ENCODE peak calls at places on chromosomes 11 and 22, in six cellular contexts. S is ovary, R is fibroblast of pulmonary artery, E is right lobe of liver, Q is dorsolateral prefrontal cortex, I is psoas muscle. Z is an unnamed sample.

GRCh38 chr11:61586792-61587430 is 6.0 kb upstream of the SYT7 start:
- DNase-seq in I (no peak), S (no peak), E (no peak), R (no peak), Q (no peak), Z (no peak)

GRCh38 chr11:122850076-122850631 is 11.9 kb downstream of the CRTAM start:
- DNase-seq in S (no peak), E (no peak), Q (no peak), I (no peak), R (peak; percentile 15), Z (peak; percentile 38)

GRCh38 chr11:75714211-75714610 is 3.4 kb upstream of the MOGAT2 start:
- DNase-seq in Q (no peak), E (no peak), I (no peak), R (no peak), S (no peak), Z (no peak)

GRCh38 chr22:36110306-36110791 is 50.2 kb downstream of the APOL3 start:
- DNase-seq in E (no peak), R (peak; percentile 11), Q (peak; percentile 9), S (peak; percentile 42), I (no peak), Z (peak; percentile 32)

GRCh38 chr11:75766449-75767227 is 1.9 kb upstream of the DGAT2 start:
- DNase-seq in S (no peak), R (no peak), I (no peak), Q (no peak), E (peak; percentile 17), Z (no peak)

GRCh38 chr11:9657531-9657930 is 6.3 kb upstream of the SWAP70 start:
- DNase-seq in I (no peak), E (no peak), S (no peak), R (no peak), Q (no peak), Z (no peak)

GRCh38 chr11:36150986-36151385 is 138.2 kb downstream of the COMMD9 start:
- DNase-seq in I (no peak), S (no peak), R (peak; percentile 60), E (no peak), Q (no peak), Z (no peak)

GRCh38 chr22:23749747-23750373 is 1.1 kb downstream of the ZNF70 start:
- DNase-seq in Q (no peak), E (no peak), R (peak; percentile 33), S (no peak), I (no peak), Z (peak; percentile 24)

GRCh38 chr11:34633990-34634725 is 13.3 kb downstream of the EHF start:
- DNase-seq in S (no peak), R (peak; percentile 57), I (no peak), Q (no peak), E (no peak), Z (no peak)

GRCh38 chr11:79201637-79202347 is 239.0 kb downstream of the TENM4 start:
- DNase-seq in E (no peak), I (no peak), Q (no peak), R (no peak), S (no peak), Z (no peak)

GRCh38 chr22:23837496-23837859 is 1.3 kb downstream of the DERL3 start:
- DNase-seq in R (no peak), S (no peak), E (peak; percentile 54), I (peak; percentile 13), Q (no peak), Z (no peak)

GRCh38 chr11:72239296-72239848 is 4.6 kb downstream of the PHOX2A start:
- DNase-seq in E (peak; percentile 45), S (no peak), Q (no peak), I (peak; percentile 73), R (peak; percentile 43), Z (no peak)

GRCh38 chr11:97683733-97684132 is 1293.9 kb downstream of the JRKL start:
- DNase-seq in Q (no peak), E (no peak), I (no peak), R (no peak), S (no peak), Z (no peak)

GRCh38 chr11:126417463-126417862 is 62.0 kb downstream of the ST3GAL4 start:
- DNase-seq in E (no peak), R (no peak), I (no peak), S (no peak), Q (no peak), Z (no peak)

GRCh38 chr22:45575607-45576272 is 73.1 kb downstream of the FBLN1 start:
- DNase-seq in S (no peak), Q (no peak), E (peak; percentile 52), R (no peak), I (no peak), Z (no peak)

GRCh38 chr11:6646631-6647281 is 8.9 kb downstream of the DCHS1 start:
- DNase-seq in Q (no peak), I (no peak), E (peak; percentile 59), R (peak; percentile 44), S (peak; percentile 57), Z (no peak)

GRCh38 chr11:61841636-61842332 is 13.7 kb downstream of the FADS2 start:
- DNase-seq in I (no peak), R (no peak), S (no peak), Q (peak; percentile 47), E (no peak), Z (no peak)

GRCh38 chr11:104668797-104669463 is 229.3 kb downstream of the CASP12 start:
- DNase-seq in Q (no peak), S (no peak), R (peak; percentile 89), I (no peak), E (no peak), Z (peak; percentile 78)

GRCh38 chr22:44497904-44498242 is at the start of gene RTL6:
- DNase-seq in E (no peak), Q (no peak), R (no peak), S (no peak), I (no peak), Z (no peak)

GRCh38 chr11:91326280-91326679 is 898.3 kb upstream of the FAT3 start:
- DNase-seq in R (no peak), E (no peak), Q (no peak), I (no peak), S (no peak), Z (no peak)

DNA sequence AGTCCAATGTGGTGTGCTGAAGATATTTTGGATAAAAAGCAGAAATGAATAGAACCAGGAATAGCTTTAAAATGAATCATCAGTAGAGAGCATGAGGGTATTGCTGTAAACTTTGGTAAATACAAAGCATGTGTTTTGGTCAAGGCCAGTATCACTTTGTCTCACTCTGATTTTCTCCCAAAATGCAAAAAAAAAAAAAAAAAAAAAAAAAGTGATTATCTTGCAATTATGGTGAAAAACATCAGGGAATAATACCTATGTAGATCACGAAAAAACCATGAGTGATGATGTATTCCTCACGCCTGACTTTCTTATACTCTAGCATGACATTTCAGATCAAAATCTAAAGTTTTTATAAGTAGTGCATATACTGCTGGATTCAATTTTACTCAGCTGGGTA is 897.9 kb upstream of the FAT3 start:
- DNase-seq in I (no peak), Q (no peak), R (no peak), E (no peak), S (no peak), Z (no peak)
- H3K4me3 ChIP-seq in I (no peak overlapping the region), Q (no peak overlapping the region), R (no peak overlapping the region), E (no peak overlapping the region), S (no peak overlapping the region), Z (no peak overlapping the region)

GRCh38 chr11:114192841-114193389 is 103.3 kb upstream of the NNMT start:
- DNase-seq in S (no peak), R (no peak), Q (no peak), I (no peak), E (no peak), Z (peak; percentile 45)
- TF ChIP-seq CTCF in S (no peak), R (no peak), Q (peak; percentile 34), I (no peak), E (no peak), Z (no peak)

DNA sequence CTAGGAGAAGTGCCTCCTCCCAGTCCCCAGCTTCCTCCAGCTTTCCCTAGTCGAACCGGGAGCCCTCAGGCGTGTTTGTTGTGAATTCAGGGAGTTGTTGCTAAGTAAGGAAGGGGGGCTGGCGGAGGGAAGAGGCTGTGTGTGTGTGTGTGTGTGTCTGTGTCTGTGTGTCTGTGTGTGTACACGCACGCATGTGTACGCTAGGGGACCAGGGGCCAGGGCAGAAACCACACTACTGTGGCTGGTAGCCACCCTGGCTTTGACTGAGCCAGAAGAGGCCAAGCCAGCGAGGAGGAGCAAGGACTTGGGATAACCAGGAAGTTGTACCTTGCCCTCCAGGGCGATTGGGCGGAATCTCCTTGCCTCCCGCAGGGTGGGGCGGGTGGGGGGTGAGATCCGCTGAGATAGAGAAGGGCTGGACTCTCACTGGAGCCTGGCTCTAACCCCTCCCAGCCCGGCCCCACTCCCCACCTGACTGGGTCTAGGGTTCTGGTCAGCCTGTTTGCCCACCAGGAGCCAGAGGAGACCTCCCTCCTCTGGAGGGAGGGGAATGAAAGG is 7.5 kb downstream of the BCL9L start:
- DNase-seq in E (peak; percentile 94), R (peak; percentile 95), S (peak; percentile 74), I (peak; percentile 88), Q (no peak), Z (peak; percentile 90)
- H3K4me3 ChIP-seq in E (peak overlapping the region; percentile 28), R (peak overlapping the region; percentile 98), S (peak overlapping the region; percentile 99), I (peak overlapping the region; percentile 57), Q (no peak overlapping the region), Z (peak overlapping the region; percentile 30)

DNA sequence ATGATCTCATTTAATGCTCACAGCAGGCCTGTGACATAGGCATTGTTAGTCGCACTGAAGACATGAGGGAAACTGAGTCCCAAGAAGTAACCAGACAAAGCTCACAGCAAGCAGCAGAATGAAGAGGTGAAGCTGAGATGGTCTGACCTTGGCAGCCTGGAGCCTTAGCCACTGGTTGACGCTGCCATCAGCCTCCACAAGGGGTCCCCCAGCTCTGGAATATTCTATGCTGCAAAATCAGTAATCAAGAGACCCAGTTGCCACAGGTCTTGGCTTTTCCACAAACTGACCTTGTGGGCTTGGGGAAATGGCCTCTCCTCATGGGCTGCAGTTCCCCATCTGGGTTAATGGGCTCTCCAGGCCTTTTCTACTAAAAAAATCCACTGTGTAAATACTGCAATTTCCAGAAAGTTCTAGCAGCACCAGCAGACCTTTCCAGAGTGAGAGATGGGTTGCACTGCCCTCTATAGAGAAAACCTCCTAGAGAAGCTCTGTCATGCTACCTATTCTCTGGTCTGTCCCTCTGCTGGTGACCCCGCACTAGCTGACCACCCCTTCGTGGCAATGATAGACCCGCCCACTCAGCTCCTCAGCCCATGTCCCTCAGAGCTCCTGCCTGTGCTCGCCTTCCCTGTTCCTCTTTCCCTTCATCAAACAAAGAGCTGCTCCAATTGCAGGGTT is 22.6 kb upstream of the ISX start:
- DNase-seq in R (no peak), I (no peak), E (no peak), Q (no peak), S (no peak), Z (no peak)
- TF ChIP-seq CTCF in R (no peak), I (no peak), E (no peak), Q (no peak), S (no peak), Z (no peak)

DNA sequence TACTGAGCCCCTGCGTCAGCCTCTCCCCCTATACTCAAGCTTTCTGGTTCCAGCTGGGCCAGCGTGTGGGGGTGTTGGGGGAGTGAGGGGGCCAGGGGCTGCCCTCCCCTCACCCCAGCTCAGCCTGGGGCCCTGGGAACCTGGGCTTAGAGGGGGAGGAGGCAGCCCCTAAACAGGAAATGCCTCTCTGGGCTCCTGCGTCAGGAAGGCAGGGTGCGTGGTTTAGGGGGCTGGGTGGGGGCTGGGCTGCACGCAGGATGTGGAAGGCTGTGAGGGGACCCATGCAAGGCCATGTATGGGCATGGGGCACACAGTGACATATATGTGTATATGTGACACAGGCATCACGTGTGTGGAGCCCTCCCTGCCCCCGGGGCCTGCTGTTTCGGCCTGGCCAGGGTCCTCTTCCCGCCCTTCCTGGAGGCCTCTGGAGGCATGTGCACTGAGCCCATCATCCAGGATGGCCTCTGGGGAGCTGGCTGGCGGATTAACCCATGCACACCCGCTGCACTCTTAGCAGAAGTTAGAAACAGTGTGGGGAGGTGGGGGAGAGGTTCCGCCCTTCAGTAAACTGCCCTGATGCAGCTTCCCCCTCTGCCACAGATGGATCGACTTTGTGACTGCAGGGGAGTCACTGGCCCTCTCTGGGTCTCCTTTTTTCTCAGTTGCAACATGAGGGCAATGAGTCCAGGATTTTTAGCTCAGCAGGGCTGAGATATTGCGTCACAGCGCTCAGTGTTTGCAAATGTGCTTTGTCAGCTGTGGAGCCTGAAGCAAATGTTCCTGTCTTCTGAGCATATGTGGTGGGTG is 1.1 kb upstream of the CD248 start:
- DNase-seq in R (peak; percentile 96), E (no peak), I (peak; percentile 70), S (peak; percentile 58), Q (no peak), Z (no peak)
- H3K4me3 ChIP-seq in R (no peak overlapping the region), E (no peak overlapping the region), I (peak overlapping the region; percentile 69), S (no peak overlapping the region), Q (no peak overlapping the region), Z (no peak overlapping the region)

Z was measured in astrocyte of the cerebellum.